ENCODE peak calls at places on chromosomes 16 and 17, in five cellular contexts. One of them, this sample, is unnamed.

GRCh38 chr16:11672206-11673090 is 4.2 kb downstream of the SNN start:
- DNase-seq in neural progenitor cell: no peak
- DNase-seq in lung: no peak
- DNase-seq in Peyer's patch: peak; percentile 87
- DNase-seq in PC-3: no peak
- DNase-seq in this sample: no peak

GRCh38 chr16:50464325-50465290 is 83.6 kb upstream of the NKD1 start:
- DNase-seq in neural progenitor cell: no peak
- DNase-seq in lung: no peak
- DNase-seq in Peyer's patch: no peak
- DNase-seq in PC-3: no peak
- DNase-seq in this sample: no peak

GRCh38 chr17:74873874-74874614 is 1.2 kb upstream of the FDXR start:
- DNase-seq in neural progenitor cell: no peak
- DNase-seq in lung: no peak
- DNase-seq in Peyer's patch: no peak
- DNase-seq in PC-3: peak; percentile 30
- DNase-seq in this sample: no peak

GRCh38 chr16:6066601-6067000 is 969.0 kb upstream of the EEF2KMT start:
- DNase-seq in neural progenitor cell: no peak
- DNase-seq in lung: no peak
- DNase-seq in Peyer's patch: no peak
- DNase-seq in PC-3: no peak
- DNase-seq in this sample: no peak

GRCh38 chr17:71163121-71163812 is 957.6 kb upstream of the SOX9 start:
- DNase-seq in neural progenitor cell: no peak
- DNase-seq in lung: peak; percentile 33
- DNase-seq in Peyer's patch: no peak
- DNase-seq in PC-3: peak; percentile 81
- DNase-seq in this sample: peak; percentile 52

GRCh38 chr17:17545031-17545820 is 46.3 kb downstream of the PEMT start:
- DNase-seq in neural progenitor cell: no peak
- DNase-seq in lung: no peak
- DNase-seq in Peyer's patch: no peak
- DNase-seq in PC-3: no peak
- DNase-seq in this sample: no peak

GRCh38 chr17:11893862-11894261 is 103.4 kb downstream of the ZNF18 start:
- DNase-seq in neural progenitor cell: no peak
- DNase-seq in lung: no peak
- DNase-seq in Peyer's patch: no peak
- DNase-seq in PC-3: no peak
- DNase-seq in this sample: no peak

GRCh38 chr17:73424571-73424970 is 112.8 kb upstream of the CDC42EP4 start:
- DNase-seq in neural progenitor cell: no peak
- DNase-seq in lung: no peak
- DNase-seq in Peyer's patch: no peak
- DNase-seq in PC-3: no peak
- DNase-seq in this sample: no peak

GRCh38 chr16:38941-39892 is 14.2 kb downstream of the POLR3K start:
- DNase-seq in neural progenitor cell: no peak
- DNase-seq in lung: peak; percentile 45
- DNase-seq in Peyer's patch: peak; percentile 90
- DNase-seq in PC-3: peak; percentile 34
- DNase-seq in this sample: peak; percentile 86

GRCh38 chr17:64148017-64148631 is 18.2 kb upstream of the ERN1 start:
- DNase-seq in neural progenitor cell: no peak
- DNase-seq in lung: no peak
- DNase-seq in Peyer's patch: no peak
- DNase-seq in PC-3: peak; percentile 45
- DNase-seq in this sample: no peak

GRCh38 chr17:80001376-80001775 is 34.3 kb downstream of the TBC1D16 start:
- DNase-seq in neural progenitor cell: no peak
- DNase-seq in lung: no peak
- DNase-seq in Peyer's patch: no peak
- DNase-seq in PC-3: no peak
- DNase-seq in this sample: no peak

DNA sequence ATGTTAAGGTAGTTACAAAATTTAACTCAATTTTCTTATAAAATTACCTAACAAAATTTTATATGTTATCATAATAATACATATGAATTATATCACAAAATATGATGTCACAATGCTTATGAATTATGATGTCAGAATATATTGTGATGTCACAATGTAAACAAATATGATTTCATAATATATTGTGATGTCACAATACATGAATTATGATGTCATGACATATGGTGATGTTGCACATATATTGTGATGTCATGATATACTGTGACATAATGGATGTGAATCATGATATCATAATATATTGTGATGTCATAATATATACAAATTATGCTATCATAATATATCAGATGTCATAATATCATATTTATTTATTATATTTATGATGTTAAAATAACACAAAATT is 1879.9 kb downstream of the TP53TG3F start:
- DNase-seq in neural progenitor cell: no peak
- DNase-seq in lung: no peak
- DNase-seq in Peyer's patch: no peak
- DNase-seq in PC-3: no peak
- DNase-seq in this sample: no peak
- H3K27ac ChIP-seq in neural progenitor cell: no peak overlapping the region
- H3K27ac ChIP-seq in lung: no peak overlapping the region
- H3K27ac ChIP-seq in Peyer's patch: no peak overlapping the region
- H3K27ac ChIP-seq in PC-3: no peak overlapping the region
- H3K27ac ChIP-seq in this sample: no peak overlapping the region

GRCh38 chr16:1580956-1581355 is 30.9 kb downstream of the IFT140 start:
- DNase-seq in neural progenitor cell: no peak
- DNase-seq in lung: no peak
- DNase-seq in Peyer's patch: no peak
- DNase-seq in PC-3: peak; percentile 16
- DNase-seq in this sample: no peak

GRCh38 chr16:1579214-1579613 is 32.7 kb downstream of the IFT140 start:
- DNase-seq in neural progenitor cell: no peak
- DNase-seq in lung: no peak
- DNase-seq in Peyer's patch: no peak
- DNase-seq in PC-3: no peak
- DNase-seq in this sample: no peak

GRCh38 chr16:1583180-1583579 is 28.7 kb downstream of the IFT140 start:
- DNase-seq in neural progenitor cell: no peak
- DNase-seq in lung: no peak
- DNase-seq in Peyer's patch: no peak
- DNase-seq in PC-3: no peak
- DNase-seq in this sample: no peak

GRCh38 chr16:1581804-1582203 is 30.1 kb downstream of the IFT140 start:
- DNase-seq in neural progenitor cell: no peak
- DNase-seq in lung: no peak
- DNase-seq in Peyer's patch: no peak
- DNase-seq in PC-3: no peak
- DNase-seq in this sample: no peak

DNA sequence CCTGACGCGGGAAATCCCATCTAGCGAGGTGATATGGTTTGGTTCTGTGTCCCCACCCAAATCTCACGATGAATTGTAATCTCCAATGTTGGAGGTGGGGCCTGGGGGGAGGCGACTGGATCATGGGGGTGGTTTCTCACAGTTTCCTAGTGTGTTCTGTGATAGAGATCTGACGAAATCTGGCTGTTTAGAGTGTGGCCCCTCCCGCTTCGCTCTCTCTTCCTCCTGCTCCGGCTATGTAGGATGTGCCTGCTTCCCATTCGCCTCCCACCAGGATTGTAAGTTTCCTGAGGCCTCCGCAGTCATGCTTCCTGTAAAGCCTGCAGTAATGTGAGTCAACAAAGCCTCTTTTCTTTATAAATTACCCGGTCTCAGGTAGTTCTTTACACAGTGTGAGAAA is 31.6 kb downstream of the IFT140 start:
- DNase-seq in neural progenitor cell: no peak
- DNase-seq in lung: no peak
- DNase-seq in Peyer's patch: no peak
- DNase-seq in PC-3: no peak
- DNase-seq in this sample: no peak
- H3K36me3 ChIP-seq in neural progenitor cell: no peaks in the 10 kb centered on the region
- H3K36me3 ChIP-seq in lung: peaks cover 1% of the 10 kb centered on the region
- H3K36me3 ChIP-seq in Peyer's patch: no peaks in the 10 kb centered on the region
- H3K36me3 ChIP-seq in PC-3: no peaks in the 10 kb centered on the region
- H3K36me3 ChIP-seq in this sample: no peaks in the 10 kb centered on the region

DNA sequence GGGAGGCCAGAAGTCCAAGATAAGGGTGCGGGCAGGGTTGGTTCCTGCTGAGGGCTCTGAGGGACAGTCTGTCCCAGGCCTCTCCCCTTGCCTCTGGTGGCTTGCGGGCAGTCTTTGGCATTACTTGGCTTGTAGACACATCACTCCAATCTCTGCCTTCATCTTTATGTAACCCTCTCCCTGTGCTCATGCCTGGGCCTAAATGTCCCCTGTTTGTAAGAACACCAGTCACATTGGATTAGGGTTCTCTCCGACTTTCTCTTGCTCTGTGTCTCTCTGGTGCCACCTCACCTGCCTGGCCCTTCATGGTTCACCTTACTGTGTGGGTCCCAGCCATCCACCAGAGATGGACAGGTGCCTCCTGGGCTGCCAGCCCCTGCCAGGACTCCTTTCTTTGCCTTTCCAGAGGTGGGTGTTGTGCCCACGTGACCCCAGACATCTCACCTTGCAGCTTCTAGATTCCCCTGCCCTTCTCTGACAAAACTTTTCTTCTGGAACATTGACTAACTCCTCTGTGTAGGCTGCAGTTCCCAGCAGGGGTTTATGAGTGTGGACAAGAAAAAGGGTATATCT is 205.8 kb downstream of the MSI2 start:
- DNase-seq in neural progenitor cell: no peak
- DNase-seq in lung: no peak
- DNase-seq in Peyer's patch: no peak
- DNase-seq in PC-3: no peak
- DNase-seq in this sample: no peak
- H3K4me3 ChIP-seq in neural progenitor cell: no peak overlapping the region
- H3K4me3 ChIP-seq in lung: no peak overlapping the region
- H3K4me3 ChIP-seq in Peyer's patch: no peak overlapping the region
- H3K4me3 ChIP-seq in PC-3: no peak overlapping the region
- H3K4me3 ChIP-seq in this sample: no peak overlapping the region

GRCh38 chr17:41973457-41973856 is 6.9 kb downstream of the CNP start:
- DNase-seq in neural progenitor cell: no peak
- DNase-seq in lung: no peak
- DNase-seq in Peyer's patch: no peak
- DNase-seq in PC-3: no peak
- DNase-seq in this sample: no peak
- H3K27ac ChIP-seq in neural progenitor cell: no peak overlapping the region
- H3K27ac ChIP-seq in lung: no peak overlapping the region
- H3K27ac ChIP-seq in Peyer's patch: peak overlapping the region; percentile 60
- H3K27ac ChIP-seq in PC-3: peak overlapping the region; percentile 63
- H3K27ac ChIP-seq in this sample: peak overlapping the region; percentile 44